ENCODE peak calls at places on chromosomes 7 and 10, in five cellular contexts. One of them, this sample, is unnamed.

GRCh38 chr7:107234436-107234835 is 65.6 kb downstream of the HBP1 start:
- DNase-seq in lower leg skin: no peak
- DNase-seq in ovary: no peak
- DNase-seq in HCT116: no peak
- DNase-seq in spleen: no peak
- DNase-seq in this sample: no peak

GRCh38 chr10:59127991-59128390 is 48.5 kb upstream of the PHYHIPL start:
- DNase-seq in lower leg skin: no peak
- DNase-seq in spleen: no peak
- DNase-seq in ovary: no peak
- DNase-seq in HCT116: no peak
- DNase-seq in this sample: no peak

GRCh38 chr10:70441161-70441876 is at the start of gene NODAL:
- DNase-seq in HCT116: no peak
- DNase-seq in ovary: no peak
- DNase-seq in spleen: no peak
- DNase-seq in lower leg skin: no peak
- DNase-seq in this sample: no peak

GRCh38 chr10:35435824-35436223 is 99.5 kb downstream of the CCNY start:
- DNase-seq in spleen: no peak
- DNase-seq in HCT116: no peak
- DNase-seq in ovary: no peak
- DNase-seq in lower leg skin: no peak
- DNase-seq in this sample: no peak

GRCh38 chr7:80637911-80638765 is at the start of gene CD36:
- DNase-seq in ovary: no peak
- DNase-seq in spleen: no peak
- DNase-seq in HCT116: no peak
- DNase-seq in lower leg skin: no peak
- DNase-seq in this sample: no peak

GRCh38 chr7:38309555-38309954 is 36.1 kb upstream of the TARP start:
- DNase-seq in lower leg skin: no peak
- DNase-seq in spleen: no peak
- DNase-seq in HCT116: no peak
- DNase-seq in ovary: no peak
- DNase-seq in this sample: no peak

GRCh38 chr10:92342801-92343200 is 51.8 kb downstream of the MARCHF5 start:
- DNase-seq in ovary: no peak
- DNase-seq in spleen: no peak
- DNase-seq in HCT116: no peak
- DNase-seq in lower leg skin: no peak
- DNase-seq in this sample: no peak

GRCh38 chr7:155371884-155372781 is 74.5 kb downstream of the INSIG1 start:
- DNase-seq in spleen: peak
- DNase-seq in HCT116: no peak
- DNase-seq in lower leg skin: no peak
- DNase-seq in ovary: no peak
- DNase-seq in this sample: peak

GRCh38 chr7:50822716-50823115 is 40.0 kb upstream of the GRB10 start:
- DNase-seq in HCT116: no peak
- DNase-seq in spleen: no peak
- DNase-seq in lower leg skin: no peak
- DNase-seq in ovary: no peak
- DNase-seq in this sample: no peak

GRCh38 chr10:28217848-28218247 is 85.0 kb downstream of the MPP7 start:
- DNase-seq in ovary: no peak
- DNase-seq in lower leg skin: no peak
- DNase-seq in HCT116: peak
- DNase-seq in spleen: no peak
- DNase-seq in this sample: no peak

GRCh38 chr7:129959480-129960332 is 6.9 kb upstream of the UBE2H start:
- DNase-seq in ovary: no peak
- DNase-seq in lower leg skin: no peak
- DNase-seq in HCT116: no peak
- DNase-seq in spleen: no peak
- DNase-seq in this sample: peak

GRCh38 chr10:86401588-86402282 is 35.1 kb upstream of the GRID1 start:
- DNase-seq in HCT116: no peak
- DNase-seq in spleen: no peak
- DNase-seq in ovary: no peak
- DNase-seq in lower leg skin: no peak
- DNase-seq in this sample: no peak

GRCh38 chr7:75905785-75906604 is 9.0 kb upstream of the POR start:
- DNase-seq in ovary: peak
- DNase-seq in spleen: peak
- DNase-seq in lower leg skin: peak
- DNase-seq in HCT116: no peak
- DNase-seq in this sample: no peak

GRCh38 chr7:70134029-70134445 is 535.8 kb downstream of the AUTS2 start:
- DNase-seq in ovary: no peak
- DNase-seq in lower leg skin: peak
- DNase-seq in HCT116: no peak
- DNase-seq in spleen: no peak
- DNase-seq in this sample: no peak

GRCh38 chr10:53236941-53237340 is 464.4 kb upstream of the MBL2 start:
- DNase-seq in lower leg skin: no peak
- DNase-seq in HCT116: no peak
- DNase-seq in ovary: no peak
- DNase-seq in spleen: no peak
- DNase-seq in this sample: no peak

GRCh38 chr10:132175907-132176581 is 10.7 kb upstream of the DPYSL4 start:
- DNase-seq in HCT116: no peak
- DNase-seq in ovary: no peak
- DNase-seq in spleen: peak
- DNase-seq in lower leg skin: no peak
- DNase-seq in this sample: no peak

GRCh38 chr10:6056411-6057135 is 5.6 kb downstream of the IL2RA start:
- DNase-seq in HCT116: no peak
- DNase-seq in ovary: peak
- DNase-seq in spleen: no peak
- DNase-seq in lower leg skin: no peak
- DNase-seq in this sample: no peak

GRCh38 chr10:96646774-96647173 is 60.0 kb upstream of the TM9SF3 start:
- DNase-seq in lower leg skin: no peak
- DNase-seq in spleen: no peak
- DNase-seq in ovary: no peak
- DNase-seq in HCT116: no peak
- DNase-seq in this sample: no peak

GRCh38 chr7:64959072-64959747 is 31.6 kb downstream of the ZNF117 start:
- DNase-seq in spleen: no peak
- DNase-seq in ovary: no peak
- DNase-seq in HCT116: no peak
- DNase-seq in lower leg skin: no peak
- DNase-seq in this sample: no peak

GRCh38 chr10:17633353-17633752 is 10.6 kb upstream of the STAM start:
- DNase-seq in HCT116: no peak
- DNase-seq in lower leg skin: no peak
- DNase-seq in spleen: no peak
- DNase-seq in ovary: no peak
- DNase-seq in this sample: no peak

GRCh38 chr7:30140456-30140855 is 5.7 kb downstream of the MTURN start:
- DNase-seq in ovary: no peak
- DNase-seq in lower leg skin: no peak
- DNase-seq in HCT116: no peak
- DNase-seq in spleen: no peak
- DNase-seq in this sample: peak

GRCh38 chr10:43225004-43225786 is 41.7 kb downstream of the RASGEF1A start:
- DNase-seq in ovary: no peak
- DNase-seq in HCT116: no peak
- DNase-seq in lower leg skin: no peak
- DNase-seq in spleen: no peak
- DNase-seq in this sample: no peak

GRCh38 chr10:58107506-58107905 is 160.2 kb downstream of the IPMK start:
- DNase-seq in HCT116: no peak
- DNase-seq in spleen: no peak
- DNase-seq in ovary: no peak
- DNase-seq in lower leg skin: no peak
- DNase-seq in this sample: no peak

GRCh38 chr7:8119228-8119627 is 142.7 kb downstream of the ICA1 start:
- DNase-seq in ovary: no peak
- DNase-seq in spleen: no peak
- DNase-seq in HCT116: no peak
- DNase-seq in lower leg skin: no peak
- DNase-seq in this sample: no peak

DNA sequence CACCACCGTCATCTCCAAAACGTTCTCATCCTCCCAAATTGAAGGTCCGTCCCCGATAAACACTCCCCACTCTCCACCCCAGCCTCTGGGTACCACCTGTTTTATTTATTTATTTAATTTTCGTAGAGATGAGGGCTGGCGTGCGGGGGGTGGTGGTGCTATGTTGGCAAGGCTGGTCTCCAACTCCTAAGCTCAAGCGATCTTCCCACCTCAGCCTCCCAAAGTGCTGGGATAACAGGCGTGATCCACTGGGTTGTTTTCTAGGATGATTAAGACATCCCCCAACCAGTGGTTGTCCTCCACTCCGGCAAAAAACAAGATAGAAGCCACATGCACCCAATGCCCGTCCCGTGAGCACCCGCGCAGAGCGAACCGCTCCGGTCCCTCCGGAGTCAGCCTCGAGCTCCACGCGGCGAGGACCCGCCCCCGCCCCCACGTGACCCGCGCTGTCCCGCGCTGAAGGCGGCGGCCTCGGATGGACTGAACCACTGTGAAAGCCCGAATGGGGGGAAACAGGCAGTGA is 916 bp upstream of the EIF3B start:
- DNase-seq in ovary: peak
- DNase-seq in spleen: peak
- DNase-seq in HCT116: peak
- DNase-seq in lower leg skin: peak
- DNase-seq in this sample: peak
- TF ChIP-seq POLR2A in ovary: no peak
- TF ChIP-seq POLR2A in spleen: peak
- TF ChIP-seq POLR2A in HCT116: peak
- TF ChIP-seq POLR2A in lower leg skin: no peak
- TF ChIP-seq POLR2A in this sample: peak

GRCh38 chr7:1062296-1063294 is 18.2 kb downstream of the GPR146 start:
- DNase-seq in HCT116: no peak
- DNase-seq in ovary: no peak
- DNase-seq in spleen: no peak
- DNase-seq in lower leg skin: no peak
- DNase-seq in this sample: no peak
- TF ChIP-seq POLR2A in HCT116: no peak
- TF ChIP-seq POLR2A in ovary: no peak
- TF ChIP-seq POLR2A in spleen: no peak
- TF ChIP-seq POLR2A in lower leg skin: no peak
- TF ChIP-seq POLR2A in this sample: no peak

GRCh38 chr10:99331207-99331803 is 2.1 kb downstream of the CNNM1 start:
- DNase-seq in HCT116: no peak
- DNase-seq in ovary: no peak
- DNase-seq in spleen: no peak
- DNase-seq in lower leg skin: no peak
- DNase-seq in this sample: no peak

GRCh38 chr10:99330675-99330924 is 1.4 kb downstream of the CNNM1 start:
- DNase-seq in HCT116: no peak
- DNase-seq in spleen: no peak
- DNase-seq in ovary: no peak
- DNase-seq in lower leg skin: no peak
- DNase-seq in this sample: no peak

GRCh38 chr10:99328579-99329237 is 448 bp upstream of the CNNM1 start:
- DNase-seq in spleen: no peak
- DNase-seq in lower leg skin: no peak
- DNase-seq in ovary: peak
- DNase-seq in HCT116: no peak
- DNase-seq in this sample: no peak

GRCh38 chr10:99329238-99329890 is at the start of gene CNNM1:
- DNase-seq in lower leg skin: no peak
- DNase-seq in ovary: peak
- DNase-seq in HCT116: no peak
- DNase-seq in spleen: peak
- DNase-seq in this sample: peak

GRCh38 chr10:99329891-99330674 is 927 bp downstream of the CNNM1 start:
- DNase-seq in spleen: peak
- DNase-seq in lower leg skin: no peak
- DNase-seq in HCT116: no peak
- DNase-seq in ovary: peak
- DNase-seq in this sample: peak
- TF ChIP-seq POLR2A in spleen: no peak
- TF ChIP-seq POLR2A in lower leg skin: no peak
- TF ChIP-seq POLR2A in HCT116: no peak
- TF ChIP-seq POLR2A in ovary: no peak
- TF ChIP-seq POLR2A in this sample: no peak

DNA sequence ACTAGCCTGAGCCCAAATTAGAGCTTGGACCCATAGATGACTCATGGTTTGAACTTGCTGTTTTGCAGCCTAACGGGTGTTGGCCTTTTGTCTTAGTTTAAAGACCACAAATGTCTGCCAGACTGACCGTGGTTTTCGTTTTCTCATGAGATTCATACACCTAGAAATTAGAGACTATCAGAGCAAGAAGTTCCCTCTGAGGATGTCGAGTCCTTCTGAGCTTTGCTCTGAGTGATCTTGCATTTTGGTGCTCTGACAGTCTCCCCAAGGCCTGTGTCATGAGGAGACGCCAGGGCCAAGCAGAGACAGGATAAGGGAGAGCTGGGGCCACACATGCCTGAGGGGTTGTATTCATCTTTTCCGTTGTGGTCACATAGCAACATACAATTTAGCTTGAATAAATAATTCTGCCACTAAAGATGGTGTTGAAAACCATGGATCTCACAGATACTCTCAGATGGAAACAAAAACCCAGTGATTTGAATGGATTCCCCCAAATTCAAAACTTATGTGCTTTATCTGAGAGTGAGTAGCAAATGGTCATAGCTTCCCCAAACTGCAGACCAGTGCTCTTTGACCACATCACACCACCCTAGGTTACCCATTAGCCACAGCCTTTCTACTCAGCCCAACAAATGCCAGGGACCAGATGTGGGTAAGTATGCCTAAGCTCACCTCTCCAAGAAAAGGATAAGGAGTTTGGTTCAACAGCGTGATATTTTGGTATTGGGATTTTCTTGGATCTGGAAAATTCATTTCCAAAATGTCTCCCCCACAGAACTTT is 762.0 kb upstream of the IGFBP3 start:
- DNase-seq in lower leg skin: no peak
- DNase-seq in spleen: no peak
- DNase-seq in HCT116: no peak
- DNase-seq in ovary: no peak
- DNase-seq in this sample: no peak
- TF ChIP-seq POLR2A in lower leg skin: no peak
- TF ChIP-seq POLR2A in spleen: no peak
- TF ChIP-seq POLR2A in HCT116: no peak
- TF ChIP-seq POLR2A in ovary: no peak
- TF ChIP-seq POLR2A in this sample: no peak

GRCh38 chr7:128455556-128456254 is at the start of gene HILPDA:
- DNase-seq in spleen: peak
- DNase-seq in ovary: peak
- DNase-seq in lower leg skin: peak
- DNase-seq in HCT116: peak
- DNase-seq in this sample: peak

GRCh38 chr7:128452552-128452951 is 3.1 kb upstream of the HILPDA start:
- DNase-seq in spleen: no peak
- DNase-seq in lower leg skin: no peak
- DNase-seq in ovary: no peak
- DNase-seq in HCT116: no peak
- DNase-seq in this sample: no peak

GRCh38 chr7:128450913-128451312 is 4.8 kb upstream of the HILPDA start:
- DNase-seq in spleen: no peak
- DNase-seq in HCT116: no peak
- DNase-seq in lower leg skin: no peak
- DNase-seq in ovary: no peak
- DNase-seq in this sample: no peak

GRCh38 chr7:128454808-128455555 is 696 bp upstream of the HILPDA start:
- DNase-seq in spleen: no peak
- DNase-seq in lower leg skin: no peak
- DNase-seq in ovary: no peak
- DNase-seq in HCT116: no peak
- DNase-seq in this sample: peak

GRCh38 chr7:128453836-128454804 is 1.6 kb upstream of the HILPDA start:
- DNase-seq in HCT116: no peak
- DNase-seq in lower leg skin: peak
- DNase-seq in ovary: peak
- DNase-seq in spleen: peak
- DNase-seq in this sample: no peak
- TF ChIP-seq POLR2A in HCT116: no peak
- TF ChIP-seq POLR2A in lower leg skin: no peak
- TF ChIP-seq POLR2A in ovary: peak
- TF ChIP-seq POLR2A in spleen: no peak
- TF ChIP-seq POLR2A in this sample: no peak

This sample was measured in erythroblast.